ENCODE peak calls at places on chromosome 1, in five cellular contexts. G is heart left ventricle, R is PC-3, T is thoracic aorta, K is spleen. Y is an unnamed sample.

GRCh38 chr1:220189750-220190347 is 82.4 kb downstream of the RAB3GAP2 start:
- DNase-seq in G (no peak), R (peak; percentile 58), T (no peak), K (no peak), Y (no peak)

GRCh38 chr1:87728169-87728568 is 399.5 kb downstream of the LMO4 start:
- DNase-seq in G (no peak), R (peak; percentile 22), T (no peak), K (no peak), Y (no peak)

GRCh38 chr1:41355761-41356160 is 5.5 kb upstream of the FOXO6 start:
- DNase-seq in G (no peak), R (no peak), T (no peak), K (peak; percentile 25), Y (peak; percentile 2)

GRCh38 chr1:107145637-107146036 is 4.8 kb downstream of the NTNG1 start:
- DNase-seq in G (no peak), R (no peak), T (no peak), K (no peak), Y (no peak)

GRCh38 chr1:199302554-199302953 is 663.7 kb downstream of the PTPRC start:
- DNase-seq in G (no peak), R (peak; percentile 74), T (no peak), K (no peak), Y (no peak)

GRCh38 chr1:30353637-30354036 is 369.7 kb downstream of the MATN1 start:
- DNase-seq in G (no peak), R (peak; percentile 18), T (no peak), K (no peak), Y (no peak)

GRCh38 chr1:230157409-230158390 is 90.7 kb downstream of the GALNT2 start:
- DNase-seq in G (no peak), R (peak; percentile 51), T (no peak), K (no peak), Y (peak; percentile 8)

GRCh38 chr1:240597153-240597745 is 14.7 kb downstream of the GREM2 start:
- DNase-seq in G (no peak), R (no peak), T (no peak), K (no peak), Y (no peak)

GRCh38 chr1:236552901-236553300 is 29.1 kb downstream of the LGALS8 start:
- DNase-seq in G (no peak), R (no peak), T (no peak), K (no peak), Y (no peak)

GRCh38 chr1:194225781-194226180 is 1039.4 kb upstream of the B3GALT2 start:
- DNase-seq in G (no peak), R (no peak), T (no peak), K (no peak), Y (no peak)

GRCh38 chr1:74199504-74199903 is 1.5 kb downstream of the FPGT start:
- DNase-seq in G (no peak), R (no peak), T (no peak), K (no peak), Y (no peak)

GRCh38 chr1:182720465-182720864 is 36.1 kb upstream of the RGS8 start:
- DNase-seq in G (no peak), R (no peak), T (no peak), K (no peak), Y (no peak)

GRCh38 chr1:111515291-111516007 is 12.0 kb upstream of the ADORA3 start:
- DNase-seq in G (peak; percentile 84), R (no peak), T (no peak), K (peak; percentile 90), Y (peak; percentile 17)

GRCh38 chr1:209368864-209369598 is 214.5 kb upstream of the CAMK1G start:
- DNase-seq in G (peak; percentile 40), R (peak; percentile 99), T (no peak), K (no peak), Y (peak; percentile 11)

GRCh38 chr1:85569122-85569521 is 11.4 kb upstream of the CCN1 start:
- DNase-seq in G (no peak), R (peak; percentile 59), T (no peak), K (no peak), Y (no peak)

GRCh38 chr1:204080163-204080903 is 7.4 kb downstream of the SOX13 start:
- DNase-seq in G (peak; percentile 75), R (peak; percentile 96), T (peak; percentile 82), K (peak; percentile 64), Y (peak; percentile 97)

GRCh38 chr1:81304187-81304586 is 496.5 kb upstream of the ADGRL2 start:
- DNase-seq in G (no peak), R (peak; percentile 79), T (no peak), K (no peak), Y (no peak)

GRCh38 chr1:178939328-178939727 is 68.5 kb upstream of the ANGPTL1 start:
- DNase-seq in G (no peak), R (no peak), T (no peak), K (no peak), Y (no peak)

GRCh38 chr1:225923381-225923691 is 714 bp downstream of the PYCR2 start:
- DNase-seq in G (no peak), R (no peak), T (no peak), K (peak; percentile 48), Y (no peak)

GRCh38 chr1:186002426-186002825 is 268.2 kb downstream of the HMCN1 start:
- DNase-seq in G (no peak), R (no peak), T (no peak), K (no peak), Y (no peak)

GRCh38 chr1:241857131-241857530 is 9.1 kb downstream of the EXO1 start:
- DNase-seq in G (no peak), R (no peak), T (no peak), K (no peak), Y (no peak)

GRCh38 chr1:150695561-150695960 is 1.4 kb downstream of the GOLPH3L start:
- DNase-seq in G (no peak), R (peak; percentile 5), T (no peak), K (no peak), Y (no peak)

GRCh38 chr1:156945881-156946661 is 25.6 kb downstream of the LRRC71 start:
- DNase-seq in G (no peak), R (peak; percentile 70), T (no peak), K (no peak), Y (no peak)

GRCh38 chr1:42943166-42943565 is 15.5 kb downstream of the SLC2A1 start:
- DNase-seq in G (peak; percentile 83), R (peak; percentile 97), T (peak; percentile 52), K (peak; percentile 74), Y (peak; percentile 96)

GRCh38 chr1:17944606-17945005 is 163.0 kb upstream of the IGSF21 start:
- DNase-seq in G (no peak), R (peak; percentile 11), T (no peak), K (no peak), Y (no peak)

GRCh38 chr1:161139765-161140164 is 7.3 kb upstream of the DEDD start:
- DNase-seq in G (no peak), R (peak; percentile 77), T (no peak), K (no peak), Y (peak; percentile 52)

GRCh38 chr1:92877081-92877711 is 45.4 kb downstream of the RPL5 start:
- DNase-seq in G (no peak), R (no peak), T (no peak), K (no peak), Y (no peak)
- H3K4me1 ChIP-seq in G (no peaks in the 10 kb centered on the region), R (peaks cover 5% of the 10 kb centered on the region), T (no peaks in the 10 kb centered on the region), K (peaks cover 5% of the 10 kb centered on the region), Y (peaks cover 11% of the 10 kb centered on the region)

GRCh38 chr1:6450005-6450450 is 15.9 kb downstream of the TNFRSF25 start:
- DNase-seq in G (no peak), R (no peak), T (no peak), K (no peak), Y (no peak)

GRCh38 chr1:6456800-6457466 is 9.0 kb downstream of the TNFRSF25 start:
- DNase-seq in G (no peak), R (no peak), T (no peak), K (no peak), Y (no peak)

GRCh38 chr1:6459850-6460265 is 6.1 kb downstream of the TNFRSF25 start:
- DNase-seq in G (no peak), R (no peak), T (no peak), K (no peak), Y (no peak)

GRCh38 chr1:6450943-6451373 is 15.0 kb downstream of the TNFRSF25 start:
- DNase-seq in G (no peak), R (no peak), T (no peak), K (no peak), Y (no peak)

GRCh38 chr1:6454856-6455751 is 10.9 kb downstream of the TNFRSF25 start:
- DNase-seq in G (no peak), R (no peak), T (no peak), K (no peak), Y (no peak)
- TF ChIP-seq CTCF in G (peak; percentile 24), R (no peak), T (no peak), K (no peak), Y (no peak)

GRCh38 chr1:94323311-94324167 is 86.2 kb upstream of the ARHGAP29 start:
- DNase-seq in G (no peak), R (peak; percentile 33), T (no peak), K (no peak), Y (no peak)
- H3K27ac ChIP-seq in G (peak overlapping the region; percentile 57), R (peak overlapping the region; percentile 98), T (peak overlapping the region; percentile 86), K (peak overlapping the region; percentile 72), Y (no peak overlapping the region)

DNA sequence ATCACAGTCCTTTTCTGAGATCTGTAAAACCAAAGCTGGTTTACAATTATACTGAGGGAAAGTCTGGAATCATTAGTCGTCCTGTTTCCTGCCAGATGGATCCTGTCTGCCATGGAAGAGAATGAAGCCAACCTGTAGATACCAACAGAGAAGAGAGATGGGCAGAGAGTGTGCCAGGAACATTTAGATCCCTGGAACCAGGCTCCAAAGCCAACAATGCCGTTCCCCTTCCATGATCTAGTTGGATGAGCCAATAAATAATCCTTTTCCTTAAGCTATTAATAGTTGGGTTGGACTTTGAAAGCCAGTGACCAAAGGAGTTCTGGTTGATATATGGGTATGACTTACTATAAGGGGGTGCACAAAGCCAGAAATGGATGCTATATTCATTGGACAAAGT is 15.0 kb downstream of the CAPN8 start:
- DNase-seq in G (no peak), R (no peak), T (no peak), K (no peak), Y (no peak)
- H3K4me1 ChIP-seq in G (no peaks in the 10 kb centered on the region), R (peaks cover 40% of the 10 kb centered on the region), T (no peaks in the 10 kb centered on the region), K (no peaks in the 10 kb centered on the region), Y (no peaks in the 10 kb centered on the region)

GRCh38 chr1:246907472-246907871 is 24.3 kb downstream of the AHCTF1 start:
- DNase-seq in G (no peak), R (peak; percentile 57), T (no peak), K (no peak), Y (peak; percentile 33)
- TF ChIP-seq CTCF in G (peak; percentile 37), R (peak; percentile 68), T (peak; percentile 27), K (peak; percentile 56), Y (peak; percentile 49)

DNA sequence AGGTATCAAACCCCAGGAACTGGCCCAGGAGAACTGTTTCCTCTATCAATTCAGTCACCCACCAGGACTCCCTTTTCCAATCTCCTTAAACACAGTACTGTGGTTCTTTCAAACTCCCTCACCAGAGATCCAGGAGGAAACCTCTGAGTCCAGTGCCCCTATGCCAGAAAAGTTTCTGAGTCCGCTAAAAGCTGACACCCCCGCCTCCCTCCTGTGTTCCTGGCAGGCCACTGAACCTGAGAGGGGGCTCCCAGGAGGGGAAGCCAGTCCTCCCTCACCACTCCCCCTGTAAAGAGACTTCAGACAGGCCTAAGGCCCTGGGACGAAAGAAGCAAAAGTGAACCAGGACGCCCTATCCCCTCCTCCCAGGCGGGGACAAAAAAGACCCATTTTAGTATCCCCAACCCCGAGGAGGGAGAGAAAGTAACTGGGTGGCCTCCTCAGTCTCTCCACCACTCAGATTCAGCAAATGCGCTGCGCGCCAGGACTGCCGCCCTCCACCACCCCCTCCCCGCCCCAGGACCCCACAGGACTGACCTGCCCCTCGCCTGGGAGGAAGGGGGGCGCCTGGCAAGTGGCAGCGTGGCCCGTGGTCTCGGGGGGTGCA is 624 bp downstream of the SLC41A1 start:
- DNase-seq in G (no peak), R (peak; percentile 17), T (no peak), K (no peak), Y (peak; percentile 41)
- H3K27ac ChIP-seq in G (peak overlapping the region; percentile 94), R (no peak overlapping the region), T (peak overlapping the region; percentile 84), K (peak overlapping the region; percentile 91), Y (peak overlapping the region; percentile 89)

Y was measured in body of pancreas.